ENCODE peak calls at places on chromosomes 2 and 18, in six cellular contexts. One of them, this sample, is unnamed.

GRCh38 chr2:120993661-120994060 is 258.0 kb downstream of the GLI2 start:
- DNase-seq in foreskin fibroblast: no peak
- DNase-seq in fibroblast of the aortic adventitia: no peak
- DNase-seq in CD8-positive, alpha-beta T cell: no peak
- DNase-seq in heart right ventricle: no peak
- DNase-seq in esophagus squamous epithelium: no peak
- DNase-seq in this sample: no peak

GRCh38 chr2:109382946-109383345 is 230.8 kb downstream of the SEPTIN10 start:
- DNase-seq in foreskin fibroblast: peak
- DNase-seq in fibroblast of the aortic adventitia: peak
- DNase-seq in CD8-positive, alpha-beta T cell: no peak
- DNase-seq in heart right ventricle: peak
- DNase-seq in esophagus squamous epithelium: no peak
- DNase-seq in this sample: no peak

GRCh38 chr2:62477573-62477972 is 28.4 kb downstream of the TMEM17 start:
- DNase-seq in foreskin fibroblast: no peak
- DNase-seq in fibroblast of the aortic adventitia: no peak
- DNase-seq in CD8-positive, alpha-beta T cell: no peak
- DNase-seq in heart right ventricle: no peak
- DNase-seq in esophagus squamous epithelium: no peak
- DNase-seq in this sample: no peak

GRCh38 chr2:189658281-189658680 is 3.0 kb upstream of the ASNSD1 start:
- DNase-seq in foreskin fibroblast: no peak
- DNase-seq in fibroblast of the aortic adventitia: no peak
- DNase-seq in CD8-positive, alpha-beta T cell: no peak
- DNase-seq in heart right ventricle: no peak
- DNase-seq in esophagus squamous epithelium: no peak
- DNase-seq in this sample: no peak

GRCh38 chr2:75100011-75100680 is 99.2 kb downstream of the TACR1 start:
- DNase-seq in foreskin fibroblast: peak
- DNase-seq in fibroblast of the aortic adventitia: peak
- DNase-seq in CD8-positive, alpha-beta T cell: no peak
- DNase-seq in heart right ventricle: no peak
- DNase-seq in esophagus squamous epithelium: no peak
- DNase-seq in this sample: no peak

GRCh38 chr18:35117951-35118411 is 76.8 kb downstream of the MAPRE2 start:
- DNase-seq in foreskin fibroblast: peak
- DNase-seq in fibroblast of the aortic adventitia: peak
- DNase-seq in CD8-positive, alpha-beta T cell: no peak
- DNase-seq in heart right ventricle: peak
- DNase-seq in esophagus squamous epithelium: no peak
- DNase-seq in this sample: no peak

GRCh38 chr2:201890447-201890846 is 84.1 kb downstream of the CDK15 start:
- DNase-seq in foreskin fibroblast: no peak
- DNase-seq in fibroblast of the aortic adventitia: no peak
- DNase-seq in CD8-positive, alpha-beta T cell: no peak
- DNase-seq in heart right ventricle: no peak
- DNase-seq in esophagus squamous epithelium: no peak
- DNase-seq in this sample: no peak

GRCh38 chr18:61606759-61607158 is 273.5 kb downstream of the CDH20 start:
- DNase-seq in foreskin fibroblast: peak
- DNase-seq in fibroblast of the aortic adventitia: peak
- DNase-seq in CD8-positive, alpha-beta T cell: no peak
- DNase-seq in heart right ventricle: peak
- DNase-seq in esophagus squamous epithelium: no peak
- DNase-seq in this sample: no peak

GRCh38 chr18:46570134-46570533 is 86.9 kb downstream of the LOXHD1 start:
- DNase-seq in foreskin fibroblast: no peak
- DNase-seq in fibroblast of the aortic adventitia: no peak
- DNase-seq in CD8-positive, alpha-beta T cell: no peak
- DNase-seq in heart right ventricle: no peak
- DNase-seq in esophagus squamous epithelium: no peak
- DNase-seq in this sample: no peak

GRCh38 chr18:68667121-68667520 is 47.8 kb downstream of the TMX3 start:
- DNase-seq in foreskin fibroblast: no peak
- DNase-seq in fibroblast of the aortic adventitia: peak
- DNase-seq in CD8-positive, alpha-beta T cell: no peak
- DNase-seq in heart right ventricle: no peak
- DNase-seq in esophagus squamous epithelium: no peak
- DNase-seq in this sample: no peak

GRCh38 chr2:119407430-119408220 is 24.0 kb upstream of the TMEM37 start:
- DNase-seq in foreskin fibroblast: peak
- DNase-seq in fibroblast of the aortic adventitia: peak
- DNase-seq in CD8-positive, alpha-beta T cell: no peak
- DNase-seq in heart right ventricle: peak
- DNase-seq in esophagus squamous epithelium: no peak
- DNase-seq in this sample: peak

GRCh38 chr2:200305797-200306718 is at the start of gene SPATS2L:
- DNase-seq in foreskin fibroblast: peak
- DNase-seq in fibroblast of the aortic adventitia: peak
- DNase-seq in CD8-positive, alpha-beta T cell: no peak
- DNase-seq in heart right ventricle: peak
- DNase-seq in esophagus squamous epithelium: peak
- DNase-seq in this sample: peak

GRCh38 chr2:95008311-95008710 is 17.2 kb upstream of the MAL start:
- DNase-seq in foreskin fibroblast: no peak
- DNase-seq in fibroblast of the aortic adventitia: no peak
- DNase-seq in CD8-positive, alpha-beta T cell: no peak
- DNase-seq in heart right ventricle: no peak
- DNase-seq in esophagus squamous epithelium: no peak
- DNase-seq in this sample: no peak

GRCh38 chr2:207229161-207229560 is 63.4 kb upstream of the KLF7 start:
- DNase-seq in foreskin fibroblast: no peak
- DNase-seq in fibroblast of the aortic adventitia: no peak
- DNase-seq in CD8-positive, alpha-beta T cell: no peak
- DNase-seq in heart right ventricle: no peak
- DNase-seq in esophagus squamous epithelium: no peak
- DNase-seq in this sample: no peak

GRCh38 chr18:54294274-54294673 is 25.0 kb downstream of the POLI start:
- DNase-seq in foreskin fibroblast: no peak
- DNase-seq in fibroblast of the aortic adventitia: no peak
- DNase-seq in CD8-positive, alpha-beta T cell: no peak
- DNase-seq in heart right ventricle: no peak
- DNase-seq in esophagus squamous epithelium: no peak
- DNase-seq in this sample: no peak

GRCh38 chr2:127376265-127376664 is 11.5 kb downstream of the MAP3K2 start:
- DNase-seq in foreskin fibroblast: no peak
- DNase-seq in fibroblast of the aortic adventitia: no peak
- DNase-seq in CD8-positive, alpha-beta T cell: no peak
- DNase-seq in heart right ventricle: no peak
- DNase-seq in esophagus squamous epithelium: no peak
- DNase-seq in this sample: no peak

GRCh38 chr2:128279786-128280701 is 38.6 kb downstream of the HS6ST1 start:
- DNase-seq in foreskin fibroblast: no peak
- DNase-seq in fibroblast of the aortic adventitia: no peak
- DNase-seq in CD8-positive, alpha-beta T cell: no peak
- DNase-seq in heart right ventricle: no peak
- DNase-seq in esophagus squamous epithelium: no peak
- DNase-seq in this sample: no peak

GRCh38 chr2:74603282-74604000 is 44.7 kb downstream of the M1AP start:
- DNase-seq in foreskin fibroblast: no peak
- DNase-seq in fibroblast of the aortic adventitia: no peak
- DNase-seq in CD8-positive, alpha-beta T cell: no peak
- DNase-seq in heart right ventricle: no peak
- DNase-seq in esophagus squamous epithelium: no peak
- DNase-seq in this sample: no peak

GRCh38 chr18:67133669-67134068 is 382.9 kb downstream of the DSEL start:
- DNase-seq in foreskin fibroblast: no peak
- DNase-seq in fibroblast of the aortic adventitia: no peak
- DNase-seq in CD8-positive, alpha-beta T cell: no peak
- DNase-seq in heart right ventricle: no peak
- DNase-seq in esophagus squamous epithelium: no peak
- DNase-seq in this sample: no peak

GRCh38 chr2:179686718-179687342 is 174.6 kb downstream of the ZNF385B start:
- DNase-seq in foreskin fibroblast: no peak
- DNase-seq in fibroblast of the aortic adventitia: peak
- DNase-seq in CD8-positive, alpha-beta T cell: no peak
- DNase-seq in heart right ventricle: no peak
- DNase-seq in esophagus squamous epithelium: no peak
- DNase-seq in this sample: no peak

DNA sequence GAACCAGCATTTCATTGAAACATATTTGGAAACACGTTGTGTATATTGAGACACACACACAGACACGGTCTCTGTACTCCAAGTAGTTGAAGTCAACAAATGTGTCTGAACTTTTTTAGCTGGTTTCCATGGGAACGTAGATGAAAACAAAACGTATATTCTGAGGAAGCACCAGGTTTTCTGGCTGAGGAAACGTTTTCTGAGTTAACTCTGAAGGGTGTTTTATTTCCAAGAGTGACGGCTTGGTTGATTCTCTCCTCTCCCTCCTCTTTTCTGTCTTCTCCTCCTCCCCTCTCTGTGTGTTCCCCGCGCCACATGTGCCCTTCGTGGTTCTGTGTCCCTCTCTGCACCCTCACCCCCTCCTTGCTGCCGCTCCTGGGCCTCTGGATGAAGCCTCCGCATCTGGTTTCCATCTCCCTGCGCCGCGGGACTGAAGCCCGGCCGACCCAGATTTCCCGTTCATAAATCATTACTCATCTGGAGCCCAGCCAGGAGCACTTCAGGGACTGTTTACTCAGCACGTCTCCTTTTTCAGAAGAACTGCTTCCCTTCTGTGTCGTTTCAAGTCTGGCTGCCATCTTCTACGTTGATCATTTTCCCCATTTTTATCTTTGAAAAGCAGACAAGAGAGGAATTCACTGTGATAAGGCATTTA is 122.7 kb downstream of the COL6A3 start:
- DNase-seq in foreskin fibroblast: peak
- DNase-seq in fibroblast of the aortic adventitia: peak
- DNase-seq in CD8-positive, alpha-beta T cell: no peak
- DNase-seq in heart right ventricle: peak
- DNase-seq in esophagus squamous epithelium: peak
- DNase-seq in this sample: no peak
- H3K4me3 ChIP-seq in foreskin fibroblast: no peak
- H3K4me3 ChIP-seq in fibroblast of the aortic adventitia: no peak
- H3K4me3 ChIP-seq in CD8-positive, alpha-beta T cell: no peak
- H3K4me3 ChIP-seq in heart right ventricle: no peak
- H3K4me3 ChIP-seq in esophagus squamous epithelium: no peak
- H3K4me3 ChIP-seq in this sample: no peak

GRCh38 chr2:225042800-225043167 is 516 bp upstream of the DOCK10 start:
- DNase-seq in foreskin fibroblast: no peak
- DNase-seq in fibroblast of the aortic adventitia: no peak
- DNase-seq in CD8-positive, alpha-beta T cell: no peak
- DNase-seq in heart right ventricle: no peak
- DNase-seq in esophagus squamous epithelium: no peak
- DNase-seq in this sample: no peak
- H3K4me3 ChIP-seq in foreskin fibroblast: peak
- H3K4me3 ChIP-seq in fibroblast of the aortic adventitia: peak
- H3K4me3 ChIP-seq in CD8-positive, alpha-beta T cell: peak
- H3K4me3 ChIP-seq in heart right ventricle: no peak
- H3K4me3 ChIP-seq in esophagus squamous epithelium: peak
- H3K4me3 ChIP-seq in this sample: peak

GRCh38 chr2:134927195-134927594 is 8.6 kb downstream of the CCNT2 start:
- DNase-seq in foreskin fibroblast: peak
- DNase-seq in fibroblast of the aortic adventitia: peak
- DNase-seq in CD8-positive, alpha-beta T cell: no peak
- DNase-seq in heart right ventricle: no peak
- DNase-seq in esophagus squamous epithelium: no peak
- DNase-seq in this sample: no peak

GRCh38 chr2:134924912-134925311 is 6.3 kb downstream of the CCNT2 start:
- DNase-seq in foreskin fibroblast: no peak
- DNase-seq in fibroblast of the aortic adventitia: no peak
- DNase-seq in CD8-positive, alpha-beta T cell: no peak
- DNase-seq in heart right ventricle: no peak
- DNase-seq in esophagus squamous epithelium: no peak
- DNase-seq in this sample: no peak

GRCh38 chr2:134926231-134926931 is 7.8 kb downstream of the CCNT2 start:
- DNase-seq in foreskin fibroblast: no peak
- DNase-seq in fibroblast of the aortic adventitia: peak
- DNase-seq in CD8-positive, alpha-beta T cell: no peak
- DNase-seq in heart right ventricle: no peak
- DNase-seq in esophagus squamous epithelium: no peak
- DNase-seq in this sample: no peak
- H3K4me3 ChIP-seq in foreskin fibroblast: no peak
- H3K4me3 ChIP-seq in fibroblast of the aortic adventitia: no peak
- H3K4me3 ChIP-seq in CD8-positive, alpha-beta T cell: no peak
- H3K4me3 ChIP-seq in heart right ventricle: no peak
- H3K4me3 ChIP-seq in esophagus squamous epithelium: no peak
- H3K4me3 ChIP-seq in this sample: no peak

DNA sequence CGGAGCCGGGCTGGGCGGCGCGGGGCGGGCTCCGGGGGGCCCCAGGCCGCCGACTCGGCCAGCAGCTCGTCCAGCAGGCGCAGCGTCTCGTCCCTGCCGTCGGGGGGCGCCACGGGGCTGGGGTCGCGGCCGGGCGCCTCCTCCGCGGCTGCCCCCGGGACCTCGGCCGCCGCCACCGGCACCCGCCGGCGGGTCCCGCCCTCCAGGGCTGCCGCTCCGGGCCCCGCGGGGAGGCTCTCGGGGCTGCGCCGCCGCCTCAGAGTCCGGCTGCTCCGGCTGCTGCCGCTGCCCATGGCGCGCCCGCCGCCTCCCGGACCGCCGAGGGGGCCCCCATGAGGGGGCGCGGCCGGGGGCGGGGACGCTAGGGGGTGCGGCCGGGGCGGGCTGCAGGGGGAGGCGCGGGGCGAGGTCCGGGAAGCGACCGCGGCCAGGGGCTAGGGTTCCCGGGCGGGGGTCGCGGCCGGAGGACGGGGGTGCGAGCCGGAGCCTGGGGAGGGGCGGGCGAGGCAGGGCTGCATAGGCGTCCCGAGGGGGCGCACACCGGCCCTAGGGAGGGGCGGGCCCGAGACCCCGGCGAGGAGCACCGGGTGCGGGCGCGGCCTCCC is at the start of gene CYS1:
- DNase-seq in foreskin fibroblast: no peak
- DNase-seq in fibroblast of the aortic adventitia: no peak
- DNase-seq in CD8-positive, alpha-beta T cell: no peak
- DNase-seq in heart right ventricle: no peak
- DNase-seq in esophagus squamous epithelium: no peak
- DNase-seq in this sample: no peak
- H3K4me3 ChIP-seq in foreskin fibroblast: peak
- H3K4me3 ChIP-seq in fibroblast of the aortic adventitia: peak
- H3K4me3 ChIP-seq in CD8-positive, alpha-beta T cell: peak
- H3K4me3 ChIP-seq in heart right ventricle: peak
- H3K4me3 ChIP-seq in esophagus squamous epithelium: peak
- H3K4me3 ChIP-seq in this sample: peak

DNA sequence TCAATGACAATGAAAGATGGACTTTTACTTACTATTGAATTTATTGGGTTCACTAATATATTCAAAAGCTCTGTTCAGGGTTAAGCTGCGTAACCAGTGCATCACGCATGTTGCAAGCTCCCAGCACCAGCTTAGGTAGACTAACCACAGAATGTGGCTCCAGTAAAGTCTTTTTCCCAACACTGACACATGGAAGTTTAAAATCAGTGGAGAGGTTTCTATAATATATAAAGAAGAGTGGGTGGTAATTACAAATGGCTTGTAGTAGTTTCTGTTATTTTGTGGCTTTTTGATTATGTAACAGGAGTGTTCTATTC is 1.9 kb downstream of the PLCL1 start:
- DNase-seq in foreskin fibroblast: no peak
- DNase-seq in fibroblast of the aortic adventitia: peak
- DNase-seq in CD8-positive, alpha-beta T cell: no peak
- DNase-seq in heart right ventricle: no peak
- DNase-seq in esophagus squamous epithelium: no peak
- DNase-seq in this sample: no peak
- H3K4me3 ChIP-seq in foreskin fibroblast: peak
- H3K4me3 ChIP-seq in fibroblast of the aortic adventitia: peak
- H3K4me3 ChIP-seq in CD8-positive, alpha-beta T cell: no peak
- H3K4me3 ChIP-seq in heart right ventricle: peak
- H3K4me3 ChIP-seq in esophagus squamous epithelium: no peak
- H3K4me3 ChIP-seq in this sample: no peak

GRCh38 chr2:170820647-170821630 is 4.3 kb downstream of the GAD1 start:
- DNase-seq in foreskin fibroblast: no peak
- DNase-seq in fibroblast of the aortic adventitia: no peak
- DNase-seq in CD8-positive, alpha-beta T cell: no peak
- DNase-seq in heart right ventricle: no peak
- DNase-seq in esophagus squamous epithelium: no peak
- DNase-seq in this sample: peak
- H3K4me3 ChIP-seq in foreskin fibroblast: no peak
- H3K4me3 ChIP-seq in fibroblast of the aortic adventitia: peak
- H3K4me3 ChIP-seq in CD8-positive, alpha-beta T cell: peak
- H3K4me3 ChIP-seq in heart right ventricle: peak
- H3K4me3 ChIP-seq in esophagus squamous epithelium: peak
- H3K4me3 ChIP-seq in this sample: no peak